ENCODE peak calls at places on chromosomes 1 and 21, in seven cellular contexts. F, K, C, E, R, Z and I are unnamed samples.

GRCh38 chr1:89407355-89407754 is 43.5 kb downstream of the GBP6 start:
- DNase-seq in Z (no peak), F (no peak), K (no peak), C (no peak), R (no peak), E (no peak), I (peak; percentile 54)

GRCh38 chr1:245197911-245198379 is 43.2 kb downstream of the KIF26B start:
- DNase-seq in E (no peak), C (no peak), F (peak; percentile 75), Z (no peak), K (no peak), R (no peak), I (peak; percentile 50)

GRCh38 chr1:242139437-242139836 is 140.5 kb upstream of the MAP1LC3C start:
- DNase-seq in K (no peak), C (no peak), F (no peak), R (no peak), E (no peak), Z (no peak), I (no peak)

GRCh38 chr1:224447251-224447650 is 12.7 kb upstream of the WDR26 start:
- DNase-seq in F (peak; percentile 66), Z (peak; percentile 24), C (no peak), K (no peak), E (no peak), R (peak; percentile 51), I (no peak)

GRCh38 chr1:204673909-204674701 is 11.4 kb downstream of the LRRN2 start:
- DNase-seq in Z (no peak), K (peak; percentile 67), C (no peak), R (no peak), E (no peak), F (peak; percentile 34), I (peak; percentile 23)

GRCh38 chr1:88462481-88463261 is 221.4 kb upstream of the PKN2 start:
- DNase-seq in K (peak; percentile 80), F (peak; percentile 89), E (no peak), R (peak; percentile 45), C (no peak), Z (no peak), I (peak; percentile 30)

GRCh38 chr1:27508139-27508665 is 18.2 kb upstream of the WASF2 start:
- DNase-seq in Z (no peak), F (peak; percentile 71), C (no peak), R (peak; percentile 12), E (peak; percentile 82), K (peak; percentile 66), I (no peak)

GRCh38 chr1:104932030-104932915 is 1182.6 kb downstream of the AMY1C start:
- DNase-seq in E (no peak), R (no peak), K (no peak), F (no peak), Z (no peak), C (no peak), I (no peak)

GRCh38 chr1:115969509-115969908 is 6.8 kb upstream of the SLC22A15 start:
- DNase-seq in E (peak; percentile 44), F (no peak), R (no peak), C (no peak), K (peak; percentile 94), Z (no peak), I (no peak)

GRCh38 chr1:121546830-121547680 is 362.3 kb downstream of the SRGAP2C start:
- DNase-seq in F (no peak), Z (no peak), E (no peak), K (no peak), R (no peak), C (no peak), I (no peak)

GRCh38 chr21:28705616-28706015 is 287.1 kb downstream of the LTN1 start:
- DNase-seq in Z (no peak), C (no peak), F (no peak), E (no peak), R (no peak), K (no peak), I (no peak)

GRCh38 chr1:90707363-90707710 is 9.8 kb downstream of the BARHL2 start:
- DNase-seq in C (peak; percentile 84), F (peak; percentile 89), R (peak; percentile 70), Z (no peak), K (peak; percentile 90), E (peak; percentile 58), I (no peak)

GRCh38 chr21:34333150-34333739 is 30.6 kb upstream of the KCNE2 start:
- DNase-seq in E (no peak), R (no peak), Z (no peak), F (peak; percentile 77), K (no peak), C (no peak), I (no peak)
- H3K27ac ChIP-seq in E (no peak overlapping the region), R (no peak overlapping the region), Z (no peak overlapping the region), F (no peak overlapping the region), K (no peak overlapping the region), C (no peak overlapping the region), I (no peak overlapping the region)

GRCh38 chr1:11337536-11338350 is 64.7 kb downstream of the UBIAD1 start:
- DNase-seq in E (peak; percentile 78), R (peak; percentile 55), C (peak; percentile 73), Z (peak; percentile 19), K (peak; percentile 82), F (peak; percentile 65), I (peak; percentile 49)
- TF ChIP-seq CTCF in E (peak; percentile 89), R (peak; percentile 69), C (peak; percentile 65), Z (peak; percentile 71), K (peak; percentile 88), F (peak; percentile 56), I (peak; percentile 79)

DNA sequence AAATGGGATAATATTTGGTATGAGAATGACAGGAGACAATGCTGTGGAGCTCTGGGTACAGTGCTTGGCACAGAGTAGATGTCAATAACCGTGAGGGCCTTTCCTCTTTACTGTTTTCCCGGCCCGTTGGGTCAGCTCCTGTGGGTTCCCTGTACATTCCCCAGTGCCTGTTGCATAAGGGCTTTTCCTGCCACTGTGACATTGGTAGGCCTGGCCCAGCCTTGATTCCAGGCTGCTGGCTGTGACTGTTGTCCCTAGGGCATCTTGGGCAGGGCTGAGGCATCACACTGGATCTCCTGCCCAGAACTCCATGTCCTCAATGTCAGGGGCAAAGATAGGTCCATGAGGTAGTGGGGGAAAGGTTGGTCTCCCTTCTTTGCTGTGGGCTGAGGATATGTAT is 25.8 kb upstream of the MYCL start:
- DNase-seq in Z (no peak), F (no peak), C (no peak), K (no peak), E (no peak), R (no peak), I (no peak)
- H3K27ac ChIP-seq in Z (no peak overlapping the region), F (no peak overlapping the region), C (no peak overlapping the region), K (no peak overlapping the region), E (no peak overlapping the region), R (no peak overlapping the region), I (no peak overlapping the region)

GRCh38 chr1:63461661-63462230 is 61.3 kb downstream of the ITGB3BP start:
- DNase-seq in E (no peak), R (no peak), K (no peak), Z (no peak), C (no peak), F (no peak), I (no peak)

GRCh38 chr1:63463248-63463647 is 59.8 kb downstream of the ITGB3BP start:
- DNase-seq in Z (no peak), F (no peak), K (no peak), C (no peak), E (no peak), R (no peak), I (no peak)

DNA sequence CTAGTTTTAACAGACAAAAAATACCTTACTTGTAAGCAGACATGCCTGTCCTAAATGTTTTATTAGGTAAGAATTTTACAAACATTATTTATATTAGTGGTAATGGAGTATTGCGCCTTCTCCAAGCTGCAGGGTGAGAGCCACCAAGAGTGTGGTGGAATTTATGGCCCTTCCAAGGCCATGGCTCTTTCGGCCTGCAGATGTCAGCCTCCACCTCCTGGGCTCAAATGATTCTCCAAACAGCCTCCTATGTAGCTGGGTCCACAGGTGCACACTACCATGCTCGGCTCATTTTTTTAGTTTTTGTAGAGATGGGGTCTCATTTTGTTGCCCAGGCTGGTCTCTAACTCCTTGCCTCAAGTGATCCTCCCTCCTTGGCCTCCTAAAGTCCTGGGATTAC is 56.3 kb downstream of the ITGB3BP start:
- DNase-seq in F (no peak), K (peak; percentile 14), C (no peak), Z (no peak), R (no peak), E (peak; percentile 6), I (no peak)
- TF ChIP-seq CTCF in F (peak; percentile 7), K (peak; percentile 65), C (peak; percentile 8), Z (no peak), R (no peak), E (peak; percentile 25), I (no peak)

GRCh38 chr1:94803106-94803505 is 17.1 kb upstream of the SLC44A3 start:
- DNase-seq in F (no peak), C (no peak), K (no peak), R (no peak), E (no peak), Z (no peak), I (no peak)

GRCh38 chr1:94806451-94806861 is 13.7 kb upstream of the SLC44A3 start:
- DNase-seq in F (peak; percentile 47), Z (no peak), E (no peak), C (no peak), R (no peak), K (no peak), I (no peak)

GRCh38 chr1:94803517-94804441 is 16.4 kb upstream of the SLC44A3 start:
- DNase-seq in E (no peak), Z (peak; percentile 59), C (no peak), K (no peak), F (no peak), R (no peak), I (no peak)

GRCh38 chr1:94805912-94806311 is 14.2 kb upstream of the SLC44A3 start:
- DNase-seq in K (peak; percentile 75), E (peak; percentile 57), F (peak; percentile 68), R (peak; percentile 61), C (no peak), Z (no peak), I (peak; percentile 12)

DNA sequence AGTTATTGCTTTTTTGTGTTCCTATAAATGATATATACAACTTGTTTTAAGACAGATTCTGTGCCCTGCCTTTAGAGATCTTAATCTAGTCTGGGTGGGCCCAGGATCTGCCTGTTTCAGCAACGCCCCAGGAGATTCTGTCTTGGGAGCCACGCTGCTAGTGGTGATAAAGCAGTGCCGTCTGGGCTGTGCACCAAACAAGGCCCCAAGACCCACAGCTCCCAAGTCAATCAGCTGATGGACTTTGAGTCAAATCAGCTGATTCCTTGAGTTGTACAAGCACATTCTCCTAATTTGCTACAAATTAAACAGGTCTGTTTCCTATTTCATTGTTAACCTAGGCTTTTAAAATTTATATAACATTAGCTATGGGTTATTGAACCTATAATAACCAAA is 15.7 kb upstream of the SLC44A3 start:
- DNase-seq in K (no peak), R (no peak), E (no peak), Z (no peak), F (no peak), C (no peak), I (no peak)
- H3K27ac ChIP-seq in K (no peak overlapping the region), R (no peak overlapping the region), E (no peak overlapping the region), Z (peak overlapping the region; percentile 64), F (no peak overlapping the region), C (no peak overlapping the region), I (no peak overlapping the region)

GRCh38 chr1:111758373-111758772 is 2.7 kb downstream of the DDX20 start:
- DNase-seq in Z (no peak), E (no peak), C (no peak), R (no peak), K (peak; percentile 43), F (peak; percentile 77), I (no peak)
- TF ChIP-seq CTCF in Z (no peak), E (peak; percentile 20), C (no peak), R (no peak), K (peak; percentile 39), F (peak; percentile 25), I (no peak)

GRCh38 chr1:37480125-37480466 is 5.7 kb downstream of the ZC3H12A start:
- DNase-seq in F (peak; percentile 91), C (no peak), R (no peak), Z (no peak), K (no peak), E (no peak), I (no peak)
- H3K27ac ChIP-seq in F (peak overlapping the region; percentile 92), C (peak overlapping the region; percentile 91), R (peak overlapping the region; percentile 96), Z (peak overlapping the region; percentile 90), K (no peak overlapping the region), E (peak overlapping the region; percentile 94), I (peak overlapping the region; percentile 87)